ENCODE peak calls at places on chromosomes 12 and 14, in five cellular contexts. Y, E, D, F and S are unnamed samples. For H3K36me3 and H3K4me1, the result is how much of the 10 kb centered on the place peaks cover.

GRCh38 chr12:113548467-113548866 is 76.8 kb upstream of the LHX5 start:
- DNase-seq in Y (no peak), E (no peak), D (no peak), F (no peak), S (no peak)

GRCh38 chr12:123396954-123397353 is 13.0 kb downstream of the KMT5A start:
- DNase-seq in Y (no peak), E (no peak), D (no peak), F (no peak), S (peak)

GRCh38 chr12:107457536-107457935 is 228.1 kb upstream of the PWP1 start:
- DNase-seq in Y (no peak), E (no peak), D (no peak), F (no peak), S (no peak)

GRCh38 chr14:56125772-56126411 is 7.7 kb downstream of the PELI2 start:
- DNase-seq in Y (no peak), E (no peak), D (no peak), F (no peak), S (no peak)

GRCh38 chr12:112116232-112117060 is 7.9 kb upstream of the NAA25 start:
- DNase-seq in Y (peak), E (no peak), D (peak), F (no peak), S (peak)

GRCh38 chr12:111440631-111441030 is 34.9 kb downstream of the SH2B3 start:
- DNase-seq in Y (no peak), E (no peak), D (no peak), F (no peak), S (no peak)

GRCh38 chr12:126051611-126052107 is 986.4 kb downstream of the AACS start:
- DNase-seq in Y (no peak), E (peak), D (no peak), F (no peak), S (no peak)

GRCh38 chr12:103635419-103635818 is 48.3 kb downstream of the STAB2 start:
- DNase-seq in Y (no peak), E (no peak), D (no peak), F (no peak), S (no peak)

GRCh38 chr14:29805415-29806123 is 122.1 kb downstream of the PRKD1 start:
- DNase-seq in Y (peak), E (peak), D (peak), F (no peak), S (no peak)

GRCh38 chr14:75011356-75012097 is 8.8 kb downstream of the EIF2B2 start:
- DNase-seq in Y (no peak), E (peak), D (peak), F (no peak), S (no peak)

GRCh38 chr14:23071244-23071974 is 14.1 kb upstream of the CDH24 start:
- DNase-seq in Y (peak), E (peak), D (peak), F (peak), S (peak)

GRCh38 chr12:100295764-100296555 is 29.0 kb downstream of the SCYL2 start:
- DNase-seq in Y (no peak), E (peak), D (peak), F (no peak), S (no peak)

GRCh38 chr14:54702492-54702891 is 135.6 kb downstream of the SAMD4A start:
- DNase-seq in Y (no peak), E (no peak), D (no peak), F (no peak), S (no peak)

GRCh38 chr14:61430066-61430757 is 108.8 kb downstream of the PRKCH start:
- DNase-seq in Y (no peak), E (no peak), D (no peak), F (no peak), S (no peak)

GRCh38 chr14:104827173-104828055 is 26.5 kb downstream of the ZBTB42 start:
- DNase-seq in Y (no peak), E (peak), D (peak), F (peak), S (peak)

GRCh38 chr12:71063087-71063486 is 94.7 kb downstream of the TSPAN8 start:
- DNase-seq in Y (no peak), E (no peak), D (no peak), F (no peak), S (no peak)

GRCh38 chr12:32134144-32134888 is 27.7 kb downstream of the BICD1 start:
- DNase-seq in Y (no peak), E (peak), D (peak), F (peak), S (no peak)

GRCh38 chr14:49249022-49249421 is 337.2 kb downstream of the RPS29 start:
- DNase-seq in Y (no peak), E (no peak), D (peak), F (no peak), S (no peak)

GRCh38 chr14:64628940-64629403 is 75.3 kb upstream of the PLEKHG3 start:
- DNase-seq in Y (no peak), E (peak), D (peak), F (no peak), S (no peak)

GRCh38 chr12:76018672-76019071 is 12.9 kb downstream of the PHLDA1 start:
- DNase-seq in Y (no peak), E (no peak), D (no peak), F (no peak), S (no peak)

GRCh38 chr14:104422301-104423223 is 157.0 kb upstream of the C14orf180 start:
- DNase-seq in Y (no peak), E (no peak), D (no peak), F (no peak), S (no peak)

GRCh38 chr12:113003631-113004030 is 25.3 kb downstream of the OAS2 start:
- DNase-seq in Y (no peak), E (no peak), D (no peak), F (no peak), S (no peak)

GRCh38 chr12:124120718-124121117 is 147.7 kb downstream of the ZNF664 start:
- DNase-seq in Y (no peak), E (no peak), D (no peak), F (no peak), S (no peak)

GRCh38 chr14:102285106-102285505 is 19.9 kb downstream of the MOK start:
- DNase-seq in Y (no peak), E (no peak), D (no peak), F (no peak), S (no peak)

GRCh38 chr12:5273709-5274108 is 158.2 kb upstream of the NTF3 start:
- DNase-seq in Y (no peak), E (no peak), D (no peak), F (no peak), S (peak)

GRCh38 chr14:98466807-98467206 is 805.2 kb downstream of the BCL11B start:
- DNase-seq in Y (no peak), E (peak), D (no peak), F (no peak), S (no peak)

GRCh38 chr12:107019546-107019945 is 32.6 kb upstream of the MTERF2 start:
- DNase-seq in Y (no peak), E (no peak), D (no peak), F (no peak), S (no peak)

GRCh38 chr12:89461649-89462612 is 62.7 kb downstream of the GALNT4 start:
- DNase-seq in Y (no peak), E (peak), D (peak), F (no peak), S (no peak)

GRCh38 chr12:96457191-96457930 is 32.0 kb upstream of the CFAP54 start:
- DNase-seq in Y (no peak), E (peak), D (no peak), F (no peak), S (no peak)

GRCh38 chr12:122921917-122922316 is 26.0 kb upstream of the VPS37B start:
- DNase-seq in Y (no peak), E (no peak), D (no peak), F (no peak), S (peak)

GRCh38 chr14:55586411-55586810 is 6.4 kb downstream of the KTN1 start:
- DNase-seq in Y (no peak), E (no peak), D (peak), F (no peak), S (no peak)

GRCh38 chr12:51819851-51820720 is 28.4 kb downstream of the FIGNL2 start:
- DNase-seq in Y (no peak), E (no peak), D (no peak), F (no peak), S (peak)

GRCh38 chr12:118536306-118536900 is 160.0 kb downstream of the SUDS3 start:
- DNase-seq in Y (no peak), E (no peak), D (no peak), F (no peak), S (no peak)

GRCh38 chr12:103369929-103370328 is 125.8 kb downstream of the C12orf42 start:
- DNase-seq in Y (no peak), E (no peak), D (no peak), F (no peak), S (no peak)

GRCh38 chr12:95623554-95624170 is 72.4 kb upstream of the USP44 start:
- DNase-seq in Y (peak), E (peak), D (peak), F (no peak), S (peak)

DNA sequence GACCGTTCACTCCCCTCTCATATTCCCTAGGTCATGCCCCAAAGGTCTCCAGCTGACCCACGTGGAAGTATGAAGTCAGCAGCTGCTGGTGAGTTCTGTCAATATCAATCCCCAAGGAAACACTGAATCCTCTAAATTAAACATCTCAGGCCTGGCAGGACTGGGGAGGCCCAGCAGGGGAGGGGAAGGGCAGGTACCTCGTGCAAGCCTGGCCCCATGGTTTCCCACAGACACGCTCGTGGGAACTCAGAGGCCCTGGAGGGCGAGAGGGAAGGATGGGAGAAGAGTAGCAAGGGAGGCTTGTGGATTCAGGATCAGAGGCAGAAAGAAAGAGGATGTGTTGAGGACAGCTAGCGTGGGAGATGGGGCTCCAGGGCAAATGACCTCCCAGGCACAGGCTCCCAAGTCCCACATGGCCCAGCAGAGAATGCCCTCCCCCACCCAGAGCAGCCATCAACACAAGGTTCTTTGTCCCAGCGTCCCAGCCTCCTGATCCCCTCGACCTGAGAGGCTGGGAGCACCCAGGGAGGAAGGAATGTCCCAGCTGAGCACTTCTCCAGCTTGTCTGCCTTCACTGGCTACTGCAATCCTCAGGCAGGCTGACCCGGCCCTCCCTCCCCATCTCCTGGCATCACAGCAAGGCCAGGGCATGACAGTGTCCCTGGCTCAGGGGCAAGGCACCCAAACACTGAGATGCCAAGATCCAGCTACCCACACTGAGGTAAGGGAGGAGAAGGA is 20.1 kb upstream of the RPLP0 start:
- DNase-seq in Y (no peak), E (no peak), D (no peak), F (no peak), S (no peak)
- H3K36me3 ChIP-seq in Y (half or more), E (under half), D (half or more), F (half or more), S (under half)

DNA sequence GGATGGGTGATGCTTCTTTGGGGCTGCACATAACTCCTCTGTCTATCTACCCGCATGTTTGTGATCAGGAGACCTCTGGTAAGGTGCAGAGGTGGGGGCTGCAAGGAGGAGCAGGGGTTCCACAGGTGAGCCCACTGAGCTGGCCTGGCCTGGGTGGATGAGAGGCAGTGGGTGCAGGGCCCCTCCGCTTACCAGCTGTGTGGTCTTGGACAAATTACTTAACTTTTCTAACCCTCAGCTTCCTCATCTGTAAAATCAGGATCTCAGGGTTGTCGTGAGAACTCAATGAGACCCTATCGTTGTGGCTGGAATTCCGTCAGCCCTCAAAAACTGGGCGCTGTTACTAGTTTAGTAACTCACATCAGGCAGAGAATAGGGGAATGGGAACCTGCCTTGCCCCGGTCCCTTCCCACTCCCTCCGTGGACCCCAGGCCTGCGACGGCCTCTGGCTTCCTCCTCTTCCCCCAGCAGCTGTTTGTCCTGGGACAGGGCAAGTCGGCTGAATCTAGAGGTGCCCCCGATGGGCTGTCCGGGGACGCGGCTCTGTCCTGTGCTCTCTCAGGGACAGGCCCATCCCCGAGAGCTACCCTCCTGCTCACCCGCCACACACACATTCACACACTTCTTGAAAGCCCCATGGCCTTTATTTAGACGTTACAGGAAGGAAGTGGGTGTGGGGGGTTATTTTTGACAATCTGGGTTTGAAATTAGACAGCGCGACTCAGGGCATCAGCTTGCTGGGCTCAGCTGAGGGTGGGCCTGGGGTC is 7.6 kb downstream of the PTPN6 start:
- DNase-seq in Y (peak), E (no peak), D (no peak), F (peak), S (no peak)
- H3K4me1 ChIP-seq in Y (half or more), E (under half), D (under half), F (half or more), S (under half)

GRCh38 chr12:77816196-77816595 is 14.5 kb upstream of the NAV3 start:
- DNase-seq in Y (no peak), E (no peak), D (no peak), F (no peak), S (no peak)

GRCh38 chr12:77808534-77808933 is 22.2 kb upstream of the NAV3 start:
- DNase-seq in Y (no peak), E (no peak), D (no peak), F (no peak), S (no peak)

GRCh38 chr12:77813558-77813957 is 17.1 kb upstream of the NAV3 start:
- DNase-seq in Y (no peak), E (no peak), D (no peak), F (no peak), S (no peak)

DNA sequence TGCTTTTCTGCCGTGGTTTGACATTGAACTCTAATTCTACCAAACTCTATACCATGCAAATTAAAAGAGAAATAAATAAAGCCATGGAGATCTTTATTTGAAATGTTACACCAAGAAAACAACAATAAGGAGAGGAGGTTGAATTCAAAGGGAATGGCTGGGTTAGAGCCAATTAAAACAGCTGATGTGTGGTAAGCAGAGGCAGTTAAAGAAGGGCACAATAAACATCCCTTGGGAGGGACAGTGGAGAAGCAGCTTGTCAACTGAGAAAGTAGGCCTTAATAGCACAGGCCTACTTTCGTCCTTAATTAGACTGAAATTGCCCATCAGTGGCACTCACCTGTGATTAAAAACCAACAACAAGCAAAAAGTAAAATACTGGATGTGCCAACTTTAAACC is 16.3 kb upstream of the NAV3 start:
- DNase-seq in Y (no peak), E (no peak), D (no peak), F (no peak), S (no peak)
- H3K36me3 ChIP-seq in Y (under half), E (under half), D (under half), F (under half), S (under half)

DNA sequence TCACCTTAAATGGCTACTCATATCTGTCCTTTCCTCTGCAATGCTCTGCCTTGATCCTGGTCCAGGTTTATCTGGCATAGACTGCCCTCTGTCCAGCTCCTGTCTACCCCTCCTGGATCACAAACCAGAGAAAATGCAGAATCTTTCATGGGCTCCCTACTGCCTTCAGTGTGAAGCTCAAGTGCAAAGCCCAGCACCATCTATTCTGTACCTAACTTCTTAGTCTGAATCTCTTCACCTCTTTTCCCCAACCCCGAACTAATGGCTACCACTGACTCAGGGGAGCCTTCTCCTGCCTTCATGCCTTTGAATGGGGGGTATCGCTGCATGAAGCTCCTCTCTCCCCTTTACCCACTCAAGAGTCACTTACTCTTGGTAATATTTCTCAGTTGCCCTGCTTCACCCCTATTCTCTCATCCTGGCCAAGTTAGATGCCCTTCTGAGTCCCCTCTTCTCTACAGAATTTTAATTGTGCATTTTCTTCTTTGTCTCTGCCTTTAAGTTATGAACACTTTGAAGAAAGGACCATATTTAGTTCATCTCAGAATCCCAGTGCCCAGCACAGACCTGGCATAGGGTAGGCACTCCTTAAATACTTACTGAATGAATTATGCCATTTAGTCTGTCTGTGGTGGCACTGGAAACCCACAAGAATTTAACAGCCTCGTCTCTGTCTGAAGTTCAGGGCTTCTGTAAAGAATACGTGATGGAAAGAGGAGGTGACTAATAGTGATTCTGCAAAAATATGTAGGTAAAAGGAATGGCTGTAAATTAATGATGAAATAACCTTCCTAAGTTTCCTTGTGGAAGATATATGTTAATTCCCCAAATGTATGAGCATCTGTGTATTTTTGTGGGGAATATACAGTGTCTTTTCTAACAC is 191.3 kb upstream of the AMIGO2 start:
- DNase-seq in Y (no peak), E (peak), D (peak), F (no peak), S (no peak)
- H3K4me1 ChIP-seq in Y (under half), E (half or more), D (under half), F (half or more), S (under half)

GRCh38 chr12:132640936-132641335 is 22.4 kb downstream of the P2RX2 start:
- DNase-seq in Y (no peak), E (no peak), D (no peak), F (peak), S (no peak)

GRCh38 chr12:132639996-132640520 is 21.5 kb downstream of the P2RX2 start:
- DNase-seq in Y (no peak), E (no peak), D (no peak), F (peak), S (no peak)

GRCh38 chr12:132637811-132638210 is 19.2 kb downstream of the P2RX2 start:
- DNase-seq in Y (no peak), E (no peak), D (no peak), F (no peak), S (no peak)

GRCh38 chr12:132641811-132642650 is 23.5 kb downstream of the P2RX2 start:
- DNase-seq in Y (no peak), E (no peak), D (no peak), F (no peak), S (no peak)

GRCh38 chr12:132638541-132639408 is 20.2 kb downstream of the P2RX2 start:
- DNase-seq in Y (no peak), E (peak), D (peak), F (peak), S (no peak)
- H3K36me3 ChIP-seq in Y (half or more), E (under half), D (under half), F (under half), S (under half)

DNA sequence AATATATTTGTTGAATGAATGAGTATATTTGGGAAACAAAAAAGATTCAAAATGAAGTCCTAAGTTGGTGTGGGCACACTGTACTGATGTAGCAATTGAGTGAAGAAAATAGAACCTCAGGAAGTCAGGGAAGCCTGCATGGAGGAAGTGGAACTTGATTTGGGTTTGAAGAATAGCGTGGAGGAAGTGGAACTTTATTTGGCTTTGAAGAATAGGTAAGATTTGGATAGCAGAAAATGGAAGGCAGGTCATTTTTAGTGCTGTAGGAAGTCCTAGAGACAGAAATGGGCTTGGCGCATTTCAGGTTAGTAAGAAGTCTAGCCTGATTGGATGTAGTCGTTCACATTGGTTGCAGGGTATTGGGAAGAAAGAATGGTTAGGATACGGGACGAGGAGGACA is 5.4 kb downstream of the C12orf75 start:
- DNase-seq in Y (no peak), E (no peak), D (no peak), F (no peak), S (peak)
- H3K4me1 ChIP-seq in Y (under half), E (under half), D (under half), F (under half), S (under half)

GRCh38 chr12:109566424-109566823 is 6.9 kb downstream of the MMAB start:
- DNase-seq in Y (no peak), E (no peak), D (no peak), F (no peak), S (no peak)

GRCh38 chr12:109568486-109568885 is 4.8 kb downstream of the MMAB start:
- DNase-seq in Y (no peak), E (no peak), D (peak), F (no peak), S (no peak)

GRCh38 chr12:109567967-109568366 is 5.3 kb downstream of the MMAB start:
- DNase-seq in Y (no peak), E (no peak), D (no peak), F (no peak), S (no peak)

GRCh38 chr12:109563291-109564284 is 9.7 kb downstream of the MMAB start:
- DNase-seq in Y (peak), E (no peak), D (no peak), F (no peak), S (no peak)

GRCh38 chr12:109567296-109567695 is 6.0 kb downstream of the MMAB start:
- DNase-seq in Y (no peak), E (no peak), D (no peak), F (no peak), S (no peak)
- H3K36me3 ChIP-seq in Y (half or more), E (under half), D (under half), F (under half), S (under half)